ENCODE peak calls at places on chromosome 7, in six cellular contexts. G, V, A, Y, F and K are unnamed samples.

GRCh38 chr7:111730476-111731300 is 168.4 kb upstream of the IMMP2L start:
- DNase-seq in G (no peak), V (no peak), A (no peak), Y (no peak), F (peak; percentile 19), K (no peak)

GRCh38 chr7:72152171-72153131 is 259.7 kb downstream of the CALN1 start:
- DNase-seq in G (no peak), V (no peak), A (no peak), Y (no peak), F (no peak), K (no peak)

GRCh38 chr7:1114505-1114904 is 26.6 kb downstream of the GPER1 start:
- DNase-seq in G (no peak), V (no peak), A (no peak), Y (no peak), F (no peak), K (no peak)

GRCh38 chr7:106178593-106179134 is 66.6 kb upstream of the SYPL1 start:
- DNase-seq in G (no peak), V (no peak), A (no peak), Y (peak; percentile 11), F (peak; percentile 50), K (peak; percentile 61)

GRCh38 chr7:127650842-127651555 is 995 bp upstream of the SND1 start:
- DNase-seq in G (no peak), V (no peak), A (no peak), Y (no peak), F (no peak), K (no peak)

GRCh38 chr7:111796671-111797070 is 234.4 kb upstream of the IMMP2L start:
- DNase-seq in G (no peak), V (peak; percentile 4), A (no peak), Y (no peak), F (no peak), K (no peak)

GRCh38 chr7:133253522-133253882 is 624 bp downstream of the EXOC4 start:
- DNase-seq in G (no peak), V (no peak), A (no peak), Y (no peak), F (no peak), K (no peak)

GRCh38 chr7:81186691-81187090 is 267.8 kb upstream of the SEMA3C start:
- DNase-seq in G (no peak), V (no peak), A (no peak), Y (no peak), F (no peak), K (no peak)

GRCh38 chr7:75756340-75757297 is 15.4 kb downstream of the CCL26 start:
- DNase-seq in G (peak; percentile 54), V (peak; percentile 8), A (peak; percentile 17), Y (no peak), F (no peak), K (no peak)

GRCh38 chr7:76509931-76510877 is at the start of gene UPK3B:
- DNase-seq in G (peak; percentile 39), V (no peak), A (no peak), Y (no peak), F (no peak), K (peak; percentile 85)

GRCh38 chr7:6831018-6831725 is 5.1 kb upstream of the CCZ1B start:
- DNase-seq in G (no peak), V (no peak), A (no peak), Y (no peak), F (no peak), K (no peak)

GRCh38 chr7:137342751-137343482 is 616 bp downstream of the PTN start:
- DNase-seq in G (no peak), V (no peak), A (no peak), Y (no peak), F (no peak), K (no peak)

GRCh38 chr7:33836797-33837355 is 68.5 kb upstream of the BMPER start:
- DNase-seq in G (no peak), V (no peak), A (no peak), Y (no peak), F (no peak), K (peak; percentile 14)

GRCh38 chr7:105127179-105127578 is 113.2 kb downstream of the KMT2E start:
- DNase-seq in G (no peak), V (no peak), A (no peak), Y (no peak), F (no peak), K (no peak)

GRCh38 chr7:5643280-5643679 is 138.2 kb downstream of the RNF216 start:
- DNase-seq in G (no peak), V (no peak), A (peak; percentile 47), Y (no peak), F (no peak), K (peak; percentile 70)